ENCODE peak calls at places on chromosomes 12 and 14, in nine cellular contexts. K, Q, X, P, J, T, I, Z and W are unnamed samples.

GRCh38 chr14:24332094-24332983 is 2.5 kb downstream of the ADCY4 start:
- DNase-seq in K (peak), Q (no peak), X (peak), P (peak), J (peak), T (peak), I (peak), Z (no peak), W (no peak)

GRCh38 chr12:119914666-119915065 is 37.5 kb upstream of the CIT start:
- DNase-seq in K (no peak), Q (no peak), X (peak), P (no peak), J (no peak), T (no peak), I (no peak), Z (no peak), W (no peak)

GRCh38 chr12:95224202-95225170 is 6.9 kb downstream of the VEZT start:
- DNase-seq in K (peak), Q (no peak), X (peak), P (no peak), J (no peak), T (no peak), I (peak), Z (no peak), W (no peak)

GRCh38 chr12:56128669-56129209 is 672 bp downstream of the ESYT1 start:
- DNase-seq in K (no peak), Q (no peak), X (no peak), P (no peak), J (peak), T (peak), I (peak), Z (no peak), W (no peak)

GRCh38 chr12:91384391-91384790 is 201.8 kb upstream of the DCN start:
- DNase-seq in K (no peak), Q (no peak), X (no peak), P (no peak), J (no peak), T (no peak), I (no peak), Z (no peak), W (no peak)

GRCh38 chr14:93787465-93788306 is 599 bp downstream of the PRIMA1 start:
- DNase-seq in K (no peak), Q (no peak), X (no peak), P (no peak), J (no peak), T (no peak), I (no peak), Z (no peak), W (no peak)

GRCh38 chr12:123131879-123132402 is 18.9 kb downstream of the PITPNM2 start:
- DNase-seq in K (no peak), Q (no peak), X (no peak), P (no peak), J (no peak), T (no peak), I (no peak), Z (no peak), W (no peak)

GRCh38 chr12:123822804-123823203 is 60.7 kb downstream of the DNAH10 start:
- DNase-seq in K (no peak), Q (no peak), X (no peak), P (no peak), J (no peak), T (no peak), I (no peak), Z (no peak), W (no peak)

GRCh38 chr12:113007166-113007565 is 28.8 kb downstream of the OAS2 start:
- DNase-seq in K (peak), Q (no peak), X (peak), P (no peak), J (no peak), T (no peak), I (peak), Z (no peak), W (no peak)

GRCh38 chr14:67883717-67884116 is 64.1 kb downstream of the RAD51B start:
- DNase-seq in K (peak), Q (no peak), X (peak), P (no peak), J (no peak), T (no peak), I (no peak), Z (no peak), W (no peak)

GRCh38 chr14:99179946-99180345 is 92.1 kb downstream of the BCL11B start:
- DNase-seq in K (no peak), Q (no peak), X (no peak), P (no peak), J (no peak), T (no peak), I (no peak), Z (no peak), W (no peak)

GRCh38 chr12:4555804-4556203 is 6.2 kb upstream of the DYRK4 start:
- DNase-seq in K (peak), Q (no peak), X (no peak), P (no peak), J (no peak), T (no peak), I (no peak), Z (no peak), W (no peak)

GRCh38 chr14:67517083-67517482 is 16.0 kb upstream of the PLEKHH1 start:
- DNase-seq in K (peak), Q (no peak), X (no peak), P (no peak), J (peak), T (peak), I (no peak), Z (no peak), W (no peak)

GRCh38 chr12:60112063-60112462 is 516.2 kb downstream of the SLC16A7 start:
- DNase-seq in K (no peak), Q (no peak), X (no peak), P (no peak), J (no peak), T (no peak), I (no peak), Z (no peak), W (no peak)

GRCh38 chr14:74504874-74505617 is 11.5 kb downstream of the ISCA2 start:
- DNase-seq in K (no peak), Q (no peak), X (no peak), P (no peak), J (no peak), T (no peak), I (no peak), Z (peak), W (no peak)

GRCh38 chr12:49980501-49981158 is 7.9 kb downstream of the AQP6 start:
- DNase-seq in K (no peak), Q (no peak), X (no peak), P (no peak), J (no peak), T (no peak), I (no peak), Z (no peak), W (no peak)
- H3K27ac ChIP-seq in K (no peak), Q (no peak), X (no peak), P (no peak), J (no peak), T (no peak), I (no peak), Z (no peak), W (no peak)

GRCh38 chr12:68913682-68914081 is 19.3 kb downstream of the CPM start:
- DNase-seq in K (peak), Q (no peak), X (no peak), P (no peak), J (no peak), T (no peak), I (peak), Z (no peak), W (no peak)
- H3K27ac ChIP-seq in K (no peak), Q (no peak), X (no peak), P (no peak), J (peak), T (no peak), I (peak), Z (no peak), W (no peak)

DNA sequence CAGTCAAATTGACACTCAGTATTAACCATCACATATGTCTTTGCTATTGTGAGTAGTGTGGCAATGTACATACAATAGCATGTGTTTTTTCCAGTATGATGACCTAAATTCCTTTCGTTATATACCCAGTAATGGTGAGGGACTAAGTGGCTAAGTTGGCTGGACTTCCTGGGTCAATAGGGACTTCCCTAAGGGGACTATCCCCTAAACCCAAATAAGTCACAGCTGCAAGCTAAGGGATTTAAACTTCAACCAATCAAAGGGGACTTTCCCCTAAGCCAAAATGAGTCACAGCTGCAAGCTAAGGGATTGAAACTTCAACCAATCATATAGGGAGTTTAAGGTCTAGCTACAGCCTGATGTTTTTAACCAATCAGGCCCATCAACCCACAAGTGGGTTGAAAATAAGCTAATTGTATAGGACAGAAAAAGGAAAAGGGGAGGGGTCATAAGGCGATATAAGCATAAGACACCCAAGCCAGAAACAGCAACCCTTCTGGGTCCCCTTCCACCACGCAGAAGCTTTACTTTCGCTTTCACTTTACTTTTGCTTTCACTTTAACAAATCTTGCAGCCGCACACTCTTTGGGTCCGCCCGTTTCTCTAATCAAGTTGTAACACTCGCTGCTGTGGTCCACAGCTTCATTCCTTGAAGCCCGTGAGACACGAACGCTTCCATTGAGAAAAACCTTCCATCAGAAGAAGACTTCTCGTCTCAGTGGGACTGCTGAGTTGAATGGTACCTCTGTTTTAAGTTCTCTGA is 404.4 kb downstream of the FLRT2 start:
- DNase-seq in K (peak), Q (no peak), X (peak), P (peak), J (no peak), T (no peak), I (no peak), Z (no peak), W (no peak)
- H3K27ac ChIP-seq in K (no peak), Q (no peak), X (no peak), P (peak), J (no peak), T (peak), I (no peak), Z (peak), W (no peak)

DNA sequence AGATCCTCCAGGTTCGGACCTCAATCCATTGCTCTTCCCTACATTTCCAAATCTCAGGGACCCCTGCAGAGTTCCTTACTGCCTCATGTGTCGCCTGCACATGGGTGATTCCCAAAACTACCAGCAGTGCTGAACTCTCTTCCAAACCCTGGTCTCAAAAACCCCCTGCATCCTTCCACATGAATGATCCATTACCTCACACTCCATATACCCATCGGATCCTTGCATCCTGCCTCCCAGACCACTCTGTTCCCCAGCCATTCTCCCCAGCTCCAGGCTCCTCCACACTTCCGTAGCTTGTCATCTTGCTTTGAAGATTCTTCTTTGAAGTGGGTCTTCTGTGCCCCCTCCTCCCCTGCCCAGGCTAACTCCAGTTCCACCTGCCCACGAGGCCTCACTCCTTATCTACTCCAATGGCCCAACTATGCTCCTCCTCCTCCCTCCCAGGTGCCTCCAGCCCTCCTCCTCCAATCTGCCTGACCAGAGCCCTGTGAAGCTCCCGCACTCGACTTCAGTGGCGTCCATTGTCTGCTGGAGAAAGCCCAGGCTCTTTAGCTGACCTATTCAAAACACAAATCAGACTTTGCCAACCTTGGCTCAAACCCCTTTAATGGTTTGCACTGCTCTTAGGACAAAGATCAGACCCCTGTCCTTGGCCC is 13.8 kb downstream of the RAPGEF3 start:
- DNase-seq in K (no peak), Q (no peak), X (no peak), P (no peak), J (no peak), T (no peak), I (no peak), Z (no peak), W (no peak)
- H3K27ac ChIP-seq in K (no peak), Q (no peak), X (no peak), P (no peak), J (no peak), T (peak), I (no peak), Z (no peak), W (no peak)

GRCh38 chr14:50139192-50139591 is 22.8 kb upstream of the VCPKMT start:
- DNase-seq in K (peak), Q (no peak), X (no peak), P (no peak), J (no peak), T (no peak), I (peak), Z (no peak), W (no peak)
- H3K27ac ChIP-seq in K (no peak), Q (no peak), X (no peak), P (no peak), J (no peak), T (no peak), I (no peak), Z (no peak), W (no peak)